ENCODE peak calls at places on chromosomes 11 and 22, in eight cellular contexts. X is astrocyte of the cerebellum; D is stimulated activated CD4-positive, alpha-beta T cell treated with anti-CD3 and anti-CD28 coated beads, Interleukin-15, amount 100 ng/mL, for 1 hour; Y is effector CD8-positive, alpha-beta T cell; Q is NCI-H2171 treated with DMSO at 0.1 percent for 48 hours; G is GM23248; N is stimulated activated naive CD4-positive, alpha-beta T cell; P is prostate gland. F is an unnamed sample.

GRCh38 chr22:17093081-17093480 is 8.3 kb downstream of the IL17RA start:
- DNase-seq in X (no peak), D (no peak), Y (no peak), Q (no peak), G (no peak), N (no peak), P (no peak), F (no peak)

GRCh38 chr11:14768789-14769188 is 123.2 kb downstream of the CYP2R1 start:
- DNase-seq in X (no peak), D (no peak), Y (no peak), Q (no peak), G (no peak), N (no peak), P (no peak), F (no peak)

GRCh38 chr11:134915881-134916280 is 503.8 kb upstream of the B3GAT1 start:
- DNase-seq in X (no peak), D (no peak), Y (no peak), Q (no peak), G (no peak), N (no peak), P (no peak), F (no peak)

GRCh38 chr11:119676461-119677020 is 52.5 kb downstream of the NECTIN1 start:
- DNase-seq in X (no peak), D (no peak), Y (no peak), Q (no peak), G (peak), N (no peak), P (no peak), F (no peak)

GRCh38 chr11:85619497-85619896 is 7.6 kb downstream of the DLG2 start:
- DNase-seq in X (no peak), D (no peak), Y (no peak), Q (no peak), G (no peak), N (no peak), P (no peak), F (no peak)

GRCh38 chr22:30325065-30325720 is 1.5 kb downstream of the TBC1D10A start:
- DNase-seq in X (no peak), D (no peak), Y (no peak), Q (no peak), G (peak), N (no peak), P (peak), F (no peak)

GRCh38 chr11:69385832-69386415 is 92.0 kb downstream of the MYEOV start:
- DNase-seq in X (no peak), D (no peak), Y (no peak), Q (no peak), G (no peak), N (no peak), P (no peak), F (no peak)

GRCh38 chr22:26054846-26055245 is 114.4 kb upstream of the SEZ6L start:
- DNase-seq in X (no peak), D (no peak), Y (no peak), Q (peak), G (no peak), N (no peak), P (no peak), F (no peak)

GRCh38 chr22:39658367-39658766 is 87.8 kb downstream of the CACNA1I start:
- DNase-seq in X (no peak), D (no peak), Y (no peak), Q (no peak), G (no peak), N (peak), P (no peak), F (no peak)

GRCh38 chr11:35566161-35566560 is 40.7 kb upstream of the PAMR1 start:
- DNase-seq in X (no peak), D (no peak), Y (no peak), Q (no peak), G (no peak), N (no peak), P (no peak), F (no peak)

GRCh38 chr11:48123934-48124755 is 92.5 kb upstream of the OR4B1 start:
- DNase-seq in X (no peak), D (no peak), Y (no peak), Q (no peak), G (no peak), N (no peak), P (no peak), F (no peak)

GRCh38 chr22:38327805-38328204 is 10.6 kb upstream of the CSNK1E start:
- DNase-seq in X (no peak), D (no peak), Y (no peak), Q (no peak), G (peak), N (no peak), P (no peak), F (no peak)

GRCh38 chr11:120354068-120354467 is 17.9 kb downstream of the ARHGEF12 start:
- DNase-seq in X (no peak), D (no peak), Y (no peak), Q (no peak), G (no peak), N (no peak), P (no peak), F (no peak)

GRCh38 chr22:19457828-19458428 is 10.4 kb upstream of the C22orf39 start:
- DNase-seq in X (no peak), D (no peak), Y (no peak), Q (no peak), G (no peak), N (no peak), P (no peak), F (no peak)

GRCh38 chr11:130037881-130038601 is 31.7 kb upstream of the APLP2 start:
- DNase-seq in X (no peak), D (no peak), Y (no peak), Q (no peak), G (peak), N (no peak), P (no peak), F (no peak)

GRCh38 chr22:47166446-47167016 is 404.1 kb downstream of the TBC1D22A start:
- DNase-seq in X (no peak), D (no peak), Y (no peak), Q (no peak), G (no peak), N (no peak), P (no peak), F (no peak)

GRCh38 chr11:103673773-103674172 is 362.7 kb upstream of the DDI1 start:
- DNase-seq in X (no peak), D (no peak), Y (no peak), Q (no peak), G (peak), N (no peak), P (no peak), F (no peak)

GRCh38 chr11:2314525-2315394 is 12.9 kb downstream of the TSPAN32 start:
- DNase-seq in X (peak), D (no peak), Y (no peak), Q (peak), G (peak), N (no peak), P (peak), F (peak)

GRCh38 chr22:29811377-29811776 is 26.7 kb downstream of the ASCC2 start:
- DNase-seq in X (no peak), D (no peak), Y (no peak), Q (no peak), G (no peak), N (no peak), P (no peak), F (no peak)

GRCh38 chr22:25153961-25154685 is 45.5 kb upstream of the CRYBB3 start:
- DNase-seq in X (peak), D (no peak), Y (no peak), Q (no peak), G (peak), N (no peak), P (peak), F (no peak)

GRCh38 chr11:76170473-76170872 is 35.8 kb downstream of the WNT11 start:
- DNase-seq in X (no peak), D (no peak), Y (no peak), Q (no peak), G (no peak), N (no peak), P (no peak), F (no peak)

GRCh38 chr22:42396621-42397331 is 35.4 kb downstream of the NFAM1 start:
- DNase-seq in X (no peak), D (no peak), Y (no peak), Q (peak), G (no peak), N (no peak), P (no peak), F (no peak)

GRCh38 chr22:27467039-27467438 is 334.5 kb downstream of the MN1 start:
- DNase-seq in X (no peak), D (no peak), Y (no peak), Q (no peak), G (no peak), N (no peak), P (no peak), F (no peak)

GRCh38 chr11:17778956-17779860 is 44.6 kb downstream of the KCNC1 start:
- DNase-seq in X (no peak), D (no peak), Y (no peak), Q (no peak), G (no peak), N (no peak), P (no peak), F (no peak)

GRCh38 chr11:62516736-62517371 is 29.8 kb downstream of the AHNAK start:
- DNase-seq in X (no peak), D (no peak), Y (no peak), Q (no peak), G (no peak), N (no peak), P (no peak), F (no peak)

GRCh38 chr11:103714246-103714645 is 322.2 kb upstream of the DDI1 start:
- DNase-seq in X (no peak), D (no peak), Y (no peak), Q (no peak), G (peak), N (no peak), P (no peak), F (no peak)

F was measured in AG09319.